ENCODE peak calls at places on chromosome 20, in seven cellular contexts. V is naive B cell; G is activated CD8-positive, alpha-beta memory T cell treated with anti-CD3 and anti-CD28 coated beads, Interleukin-2, amount 50 U/mL, for 48 hours; Q is H9; A is fibroblast of mammary gland; O is LoVo; L is CD8-positive, alpha-beta memory T cell. B is an unnamed sample.

GRCh38 chr20:59988141-59988540 is 29.9 kb downstream of the CDH26 start:
- DNase-seq in L (no peak), A (peak), V (no peak), G (no peak), Q (no peak), O (peak), B (no peak)

GRCh38 chr20:12976720-12977633 is 31.8 kb upstream of the SPTLC3 start:
- DNase-seq in O (peak), G (no peak), A (no peak), V (no peak), L (no peak), Q (no peak), B (no peak)

GRCh38 chr20:59784365-59785117 is 148.9 kb downstream of the SYCP2 start:
- DNase-seq in G (peak), V (no peak), L (no peak), O (no peak), A (no peak), Q (peak), B (no peak)

GRCh38 chr20:37538003-37538402 is 10.3 kb upstream of the BLCAP start:
- DNase-seq in O (no peak), G (no peak), V (no peak), A (peak), L (no peak), Q (peak), B (no peak)

GRCh38 chr20:47389867-47390347 is 33.4 kb upstream of the ZMYND8 start:
- DNase-seq in A (peak), V (no peak), L (no peak), O (peak), Q (no peak), G (no peak), B (no peak)

GRCh38 chr20:58647814-58648501 is 3.1 kb upstream of the STX16 start:
- DNase-seq in G (peak), V (no peak), L (no peak), O (no peak), A (peak), Q (no peak), B (no peak)

GRCh38 chr20:60152792-60153191 is 194.6 kb downstream of the CDH26 start:
- DNase-seq in O (no peak), A (no peak), G (no peak), L (no peak), V (no peak), Q (no peak), B (no peak)

GRCh38 chr20:45230631-45231030 is 9.5 kb downstream of the SEMG2 start:
- DNase-seq in Q (no peak), V (no peak), A (no peak), O (no peak), G (no peak), L (no peak), B (no peak)

GRCh38 chr20:12592756-12593155 is 416.0 kb upstream of the SPTLC3 start:
- DNase-seq in A (no peak), V (no peak), L (no peak), Q (no peak), O (no peak), G (no peak), B (no peak)

GRCh38 chr20:61560361-61560853 is 308.3 kb downstream of the CDH4 start:
- DNase-seq in O (no peak), G (no peak), Q (peak), L (no peak), V (no peak), A (peak), B (no peak)

GRCh38 chr20:37901667-37902503 is 1.0 kb upstream of the VSTM2L start:
- DNase-seq in Q (peak), O (no peak), G (no peak), A (peak), L (no peak), V (no peak), B (peak)

GRCh38 chr20:57346477-57346876 is 4.6 kb upstream of the RAE1 start:
- DNase-seq in G (peak), Q (peak), V (peak), O (peak), L (peak), A (peak), B (peak)